ENCODE peak calls at places on chromosomes 5 and 9, in eight cellular contexts. K is lung, A is prostate gland, E is GM12878, D is hepatocyte, C is pancreas, J is psoas muscle, Q is dorsolateral prefrontal cortex. W is an unnamed sample.

GRCh38 chr5:51398875-51399635 is 15.8 kb downstream of the ISL1 start:
- DNase-seq in J (no peak), A (no peak), E (no peak), D (no peak), C (no peak), K (no peak), Q (no peak), W (no peak)

GRCh38 chr9:99576002-99576401 is 245.7 kb upstream of the NR4A3 start:
- DNase-seq in A (no peak), K (no peak), D (no peak), E (no peak), Q (no peak), J (no peak), C (no peak), W (no peak)

GRCh38 chr5:171579849-171580505 is 160.5 kb downstream of the FGF18 start:
- DNase-seq in E (no peak), C (no peak), K (no peak), Q (no peak), J (no peak), A (no peak), D (no peak), W (no peak)

GRCh38 chr9:98175013-98175679 is 17.3 kb downstream of the CORO2A start:
- DNase-seq in D (no peak), C (no peak), J (no peak), A (no peak), K (no peak), E (no peak), Q (no peak), W (no peak)

GRCh38 chr5:6365142-6365976 is 13.0 kb downstream of the MED10 start:
- DNase-seq in A (no peak), D (no peak), E (no peak), K (no peak), J (no peak), Q (no peak), C (no peak), W (no peak)

GRCh38 chr9:20981486-20981885 is 50.0 kb downstream of the HACD4 start:
- DNase-seq in K (no peak), Q (no peak), A (peak; percentile 8), C (no peak), D (peak; percentile 13), J (no peak), E (no peak), W (no peak)

GRCh38 chr9:1495282-1495681 is 445.1 kb downstream of the DMRT2 start:
- DNase-seq in E (no peak), C (no peak), A (no peak), J (no peak), D (no peak), K (no peak), Q (no peak), W (no peak)

GRCh38 chr9:121059998-121060636 is 10.0 kb upstream of the C5 start:
- DNase-seq in Q (peak; percentile 39), J (no peak), D (peak; percentile 87), K (peak; percentile 40), E (no peak), C (peak; percentile 35), A (peak; percentile 59), W (peak; percentile 39)

GRCh38 chr9:85742630-85742928 is 825 bp upstream of the AGTPBP1 start:
- DNase-seq in C (no peak), J (no peak), Q (no peak), E (no peak), A (no peak), K (no peak), D (no peak), W (peak; percentile 16)

GRCh38 chr5:31193591-31194457 is at the start of gene CDH6:
- DNase-seq in C (no peak), D (peak; percentile 70), A (no peak), E (no peak), Q (peak; percentile 29), K (no peak), J (no peak), W (no peak)

GRCh38 chr5:131634996-131635754 is at the start of gene RAPGEF6:
- DNase-seq in C (peak; percentile 98), D (peak; percentile 99), K (peak; percentile 99), Q (peak; percentile 95), E (peak; percentile 100), J (peak; percentile 96), A (peak; percentile 99), W (peak; percentile 100)

GRCh38 chr5:131633830-131634229 is 1.2 kb downstream of the RAPGEF6 start:
- DNase-seq in J (no peak), D (no peak), C (no peak), K (no peak), A (no peak), E (no peak), Q (no peak), W (no peak)

GRCh38 chr5:131635755-131636479 is 888 bp upstream of the RAPGEF6 start:
- DNase-seq in A (no peak), J (no peak), E (peak; percentile 20), C (no peak), Q (no peak), K (no peak), D (peak; percentile 9), W (no peak)

GRCh38 chr5:131637694-131638093 is 2.7 kb upstream of the RAPGEF6 start:
- DNase-seq in A (no peak), C (no peak), J (no peak), Q (no peak), E (no peak), D (no peak), K (no peak), W (no peak)

DNA sequence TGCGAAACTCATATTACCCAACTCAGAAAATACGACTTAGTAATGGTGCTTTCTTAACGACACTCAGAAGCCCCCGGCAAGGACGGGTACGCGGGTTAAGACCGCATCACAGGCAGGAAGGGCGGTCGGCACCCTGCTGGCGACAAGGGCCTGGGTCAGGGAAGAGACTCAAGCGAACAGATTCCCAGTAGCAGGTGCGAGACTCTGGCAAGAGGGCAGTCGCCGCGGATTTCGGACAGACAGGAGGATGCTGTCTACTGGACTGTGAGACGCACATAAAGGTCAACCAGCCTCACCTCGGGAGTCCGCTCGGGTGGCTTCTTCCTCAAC is 398 bp downstream of the RAPGEF6 start:
- DNase-seq in D (peak; percentile 64), C (no peak), J (peak; percentile 63), K (no peak), A (peak; percentile 46), Q (peak; percentile 45), E (no peak), W (no peak)
- TF ChIP-seq CTCF in D (no peak), C (no peak), J (peak; percentile 28), K (no peak), A (no peak), Q (no peak), E (no peak), W (peak; percentile 19)

DNA sequence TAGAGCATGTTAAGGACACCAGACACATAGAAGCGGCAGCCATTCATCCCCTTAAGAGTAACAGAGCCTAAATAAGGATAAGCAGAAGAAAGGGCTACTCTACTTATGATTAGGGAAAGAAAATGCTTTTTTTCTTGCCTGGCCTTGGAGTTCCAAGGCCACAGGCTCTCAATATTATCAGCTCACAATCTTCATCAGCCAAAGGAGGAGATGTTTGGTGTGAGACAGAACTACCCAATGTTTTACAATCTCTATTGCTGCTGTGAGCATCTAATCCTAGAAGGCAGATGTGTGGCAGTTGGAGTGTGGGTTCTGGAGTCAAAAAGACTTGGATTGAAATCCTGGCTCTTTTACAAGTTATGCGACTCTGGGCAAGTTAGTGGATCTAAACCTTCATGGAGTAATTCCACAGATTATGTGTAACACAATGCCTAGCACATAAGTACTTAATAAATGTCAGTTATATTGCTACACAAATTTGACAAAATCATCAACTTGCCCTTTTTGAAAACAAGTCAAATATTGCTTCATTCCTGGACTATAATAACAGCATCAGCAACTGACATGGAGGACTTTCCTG is 190.5 kb downstream of the MAPKAP1 start:
- DNase-seq in E (no peak), A (no peak), J (no peak), Q (no peak), C (no peak), K (no peak), D (no peak), W (no peak)
- H3K4me3 ChIP-seq in E (no peak overlapping the region), A (no peak overlapping the region), J (no peak overlapping the region), Q (no peak overlapping the region), C (no peak overlapping the region), K (no peak overlapping the region), D (no peak overlapping the region), W (no peak overlapping the region)

DNA sequence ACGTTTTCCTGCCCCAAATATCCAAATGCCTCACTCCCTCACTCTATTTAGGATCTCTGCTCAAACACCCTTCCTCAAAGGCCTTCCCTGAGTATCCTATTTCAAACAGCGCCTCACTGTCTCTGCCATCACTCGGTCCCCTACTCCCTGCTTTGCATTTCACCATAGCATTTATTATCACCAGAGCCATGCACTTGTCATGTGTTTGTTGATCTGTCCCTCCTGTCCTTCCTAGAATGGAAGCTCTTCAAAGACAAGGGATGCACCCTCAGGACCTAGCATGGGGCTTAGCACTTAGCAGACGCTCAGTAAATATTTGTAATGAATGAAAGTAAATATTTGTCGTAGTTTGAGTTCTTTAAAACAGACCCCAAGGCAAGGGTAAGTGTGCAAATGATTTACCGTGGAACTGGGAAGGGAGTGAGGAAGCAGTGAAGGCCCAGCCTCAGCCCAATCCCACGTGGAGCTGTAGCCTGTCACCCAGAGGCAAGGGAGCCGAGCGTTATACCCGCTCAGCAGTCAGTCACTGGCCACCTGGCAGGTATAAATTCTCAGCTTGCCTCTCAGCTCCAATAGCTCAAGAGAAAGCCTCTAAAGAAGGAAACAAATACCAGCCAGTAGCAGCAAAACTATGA is 97.7 kb upstream of the KIF2A start:
- DNase-seq in C (no peak), D (no peak), K (no peak), Q (no peak), J (no peak), E (no peak), A (no peak), W (no peak)
- TF ChIP-seq CTCF in C (no peak), D (no peak), K (no peak), Q (no peak), J (no peak), E (no peak), A (no peak), W (no peak)

GRCh38 chr5:177311723-177312648 is at the start of gene MXD3:
- DNase-seq in J (peak; percentile 98), Q (peak; percentile 92), D (peak; percentile 99), K (peak; percentile 95), E (peak; percentile 76), C (peak; percentile 95), A (peak; percentile 96), W (peak; percentile 83)

GRCh38 chr5:177311361-177311722 is 356 bp downstream of the MXD3 start:
- DNase-seq in A (no peak), C (no peak), D (no peak), E (no peak), Q (no peak), J (no peak), K (no peak), W (no peak)

GRCh38 chr5:177313561-177314259 is 2.0 kb upstream of the MXD3 start:
- DNase-seq in A (no peak), J (no peak), Q (no peak), C (no peak), D (no peak), E (no peak), K (no peak), W (no peak)

GRCh38 chr5:177314376-177315342 is 3.0 kb upstream of the MXD3 start:
- DNase-seq in Q (no peak), A (no peak), D (no peak), J (no peak), K (no peak), E (no peak), C (no peak), W (no peak)

DNA sequence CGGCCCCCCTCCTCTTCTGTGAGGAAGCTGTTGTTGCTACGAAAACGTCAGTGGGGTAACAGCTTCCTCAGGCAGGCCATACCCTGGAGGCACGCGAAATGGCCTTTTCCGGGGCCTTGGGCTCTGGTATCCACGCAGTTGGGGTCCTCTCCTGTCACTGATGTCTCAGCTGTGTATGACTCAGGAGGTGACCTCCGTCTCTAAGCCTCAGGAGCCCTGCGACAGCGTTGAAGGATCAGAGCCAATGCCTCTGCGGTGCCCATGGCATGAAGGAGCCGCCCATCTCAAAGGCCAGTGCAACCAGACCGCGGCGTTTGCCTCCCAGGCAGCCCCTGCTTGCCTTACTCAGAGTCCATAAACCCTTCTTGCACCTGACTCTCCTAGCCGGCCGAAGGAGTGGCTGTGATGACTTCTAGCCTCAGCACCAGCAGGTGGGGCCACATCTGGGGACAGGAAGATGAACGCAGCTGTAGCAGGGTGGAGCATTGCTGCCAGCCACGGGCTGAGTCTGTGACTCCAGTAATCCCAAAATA is 1.0 kb upstream of the MXD3 start:
- DNase-seq in D (peak; percentile 78), C (no peak), Q (no peak), J (no peak), A (no peak), K (no peak), E (no peak), W (no peak)
- H3K4me3 ChIP-seq in D (no peak overlapping the region), C (peak overlapping the region; percentile 50), Q (peak overlapping the region; percentile 68), J (peak overlapping the region; percentile 73), A (no peak overlapping the region), K (no peak overlapping the region), E (peak overlapping the region; percentile 93), W (peak overlapping the region; percentile 49)